ENCODE peak calls at places on chromosomes 1 and 21, in four cellular contexts. O is H1, S is GM12878, M is HepG2. K is an unnamed sample.

GRCh38 chr1:55741516-55741915 is 526.4 kb upstream of the USP24 start:
- DNase-seq in O (no peak), S (no peak), M (no peak), K (no peak)

GRCh38 chr1:23283660-23284602 is 60.2 kb downstream of the HNRNPR start:
- DNase-seq in O (no peak), S (no peak), M (no peak), K (no peak)

GRCh38 chr1:1376551-1377226 is 1.7 kb upstream of the AURKAIP1 start:
- DNase-seq in O (no peak), S (no peak), M (no peak), K (no peak)

GRCh38 chr1:3672231-3672970 is 20.1 kb downstream of the TP73 start:
- DNase-seq in O (no peak), S (no peak), M (no peak), K (no peak)

GRCh38 chr1:19179597-19180271 is 30.3 kb downstream of the UBR4 start:
- DNase-seq in O (no peak), S (no peak), M (peak), K (no peak)

GRCh38 chr1:33560680-33561079 is 88.2 kb downstream of the ZSCAN20 start:
- DNase-seq in O (no peak), S (no peak), M (no peak), K (no peak)

GRCh38 chr1:231334079-231334666 is 3.5 kb downstream of the EXOC8 start:
- DNase-seq in O (no peak), S (peak), M (no peak), K (no peak)

GRCh38 chr1:9874959-9875635 is 35.0 kb downstream of the CTNNBIP1 start:
- DNase-seq in O (peak), S (peak), M (peak), K (peak)

GRCh38 chr21:33025471-33026298 is at the start of gene OLIG2:
- DNase-seq in O (peak), S (no peak), M (no peak), K (peak)

GRCh38 chr1:241531195-241532172 is 694 bp upstream of the KMO start:
- DNase-seq in O (no peak), S (peak), M (peak), K (peak)

GRCh38 chr21:42669069-42669468 is 15.6 kb downstream of the PDE9A start:
- DNase-seq in O (no peak), S (no peak), M (peak), K (no peak)

GRCh38 chr1:244863491-244864252 is 671 bp downstream of the HNRNPU start:
- DNase-seq in O (no peak), S (no peak), M (no peak), K (no peak)

GRCh38 chr1:117656202-117656641 is 50.4 kb downstream of the TENT5C start:
- DNase-seq in O (no peak), S (peak), M (no peak), K (no peak)

GRCh38 chr21:40386301-40386911 is 460.6 kb downstream of the DSCAM start:
- DNase-seq in O (peak), S (no peak), M (no peak), K (peak)

GRCh38 chr1:24688621-24689195 is 45.6 kb downstream of the SRRM1 start:
- DNase-seq in O (peak), S (no peak), M (peak), K (peak)

GRCh38 chr1:171032822-171033702 is 57.6 kb upstream of the FMO3 start:
- DNase-seq in O (peak), S (no peak), M (no peak), K (no peak)

GRCh38 chr1:204261746-204262505 is 48.1 kb upstream of the GOLT1A start:
- DNase-seq in O (no peak), S (no peak), M (no peak), K (no peak)

GRCh38 chr1:166283190-166283589 is 116.4 kb upstream of the FAM78B start:
- DNase-seq in O (no peak), S (no peak), M (no peak), K (no peak)

GRCh38 chr1:9115656-9116205 is 13.2 kb downstream of the GPR157 start:
- DNase-seq in O (no peak), S (no peak), M (no peak), K (no peak)

GRCh38 chr1:185663332-185663731 is 70.9 kb upstream of the HMCN1 start:
- DNase-seq in O (no peak), S (no peak), M (peak), K (no peak)

GRCh38 chr1:160046494-160047115 is 14.8 kb upstream of the PIGM start:
- DNase-seq in O (peak), S (no peak), M (peak), K (no peak)

DNA sequence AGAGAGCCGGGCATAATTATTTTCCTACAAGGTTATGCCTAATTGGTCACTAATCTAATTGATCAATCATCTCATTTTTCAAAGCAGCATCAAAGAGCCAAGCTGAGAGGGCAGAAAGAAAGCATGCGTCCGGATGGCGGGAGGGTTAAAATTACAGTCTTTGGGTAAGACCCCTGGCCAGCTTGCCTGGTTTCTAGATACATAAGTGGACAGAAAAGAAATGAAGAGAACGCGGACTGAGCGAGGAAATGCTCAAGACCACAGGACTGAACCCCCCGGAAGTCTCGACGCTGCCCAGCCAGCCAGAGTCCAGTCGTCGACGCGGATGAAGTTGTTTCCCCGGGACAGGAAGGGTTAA is 297.2 kb downstream of the OMA1 start:
- DNase-seq in O (no peak), S (no peak), M (no peak), K (no peak)
- H3K9ac ChIP-seq in O (no peak), S (no peak), M (no peak), K (peak)

GRCh38 chr1:218847089-218847768 is 326.4 kb upstream of the LYPLAL1 start:
- DNase-seq in O (no peak), S (no peak), M (no peak), K (no peak)

GRCh38 chr1:218850367-218850766 is 323.3 kb upstream of the LYPLAL1 start:
- DNase-seq in O (no peak), S (no peak), M (no peak), K (no peak)

GRCh38 chr1:218846166-218846565 is 327.5 kb upstream of the LYPLAL1 start:
- DNase-seq in O (no peak), S (no peak), M (no peak), K (no peak)

GRCh38 chr1:218845589-218845988 is 328.1 kb upstream of the LYPLAL1 start:
- DNase-seq in O (no peak), S (no peak), M (no peak), K (no peak)

DNA sequence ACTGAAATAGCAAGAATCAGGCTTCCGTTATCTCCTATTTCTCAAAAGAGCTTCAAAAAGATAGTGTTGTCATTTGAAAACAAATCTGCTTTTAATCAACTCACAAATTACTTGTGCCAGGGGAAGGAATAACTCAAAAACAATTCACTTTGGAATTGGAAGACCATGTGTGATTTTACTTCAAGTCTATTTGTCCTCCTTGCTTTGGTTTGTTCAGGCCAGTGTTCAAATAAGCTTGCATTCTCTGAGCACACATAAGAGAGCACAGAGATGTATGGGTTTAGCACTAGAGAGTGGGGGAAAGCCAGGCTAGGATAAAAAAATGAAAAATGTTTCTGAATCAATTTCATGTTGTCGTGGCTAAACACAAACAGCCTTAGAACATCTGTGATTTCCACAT is 325.7 kb upstream of the LYPLAL1 start:
- DNase-seq in O (no peak), S (no peak), M (no peak), K (no peak)
- TF ChIP-seq SUZ12 in O (no peak), S (no peak), M (no peak), K (no peak)

GRCh38 chr21:28633803-28634572 is 358.7 kb downstream of the LTN1 start:
- DNase-seq in O (no peak), S (no peak), M (no peak), K (no peak)
- H3K9ac ChIP-seq in O (no peak), S (no peak), M (no peak), K (no peak)

GRCh38 chr1:84436907-84437667 is 38.8 kb downstream of the DNASE2B start:
- DNase-seq in O (no peak), S (no peak), M (no peak), K (no peak)

DNA sequence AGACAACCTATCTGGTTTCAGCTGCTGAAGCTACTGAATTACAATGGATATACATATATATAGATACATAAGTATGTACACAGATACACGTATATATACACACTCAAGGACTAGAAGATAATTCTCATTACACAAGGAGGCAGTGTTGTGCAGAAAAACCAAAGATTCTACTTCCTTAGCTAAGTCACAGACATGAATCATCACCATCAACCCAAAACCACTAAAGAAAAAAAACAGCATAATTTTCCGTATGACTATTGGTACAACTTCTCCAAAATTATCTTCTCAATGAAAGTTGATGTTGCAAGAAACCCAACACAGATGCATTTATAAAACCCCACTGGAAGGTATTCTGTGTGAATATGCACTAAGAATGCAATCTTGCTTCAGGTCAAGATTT is 36.8 kb upstream of the RPF1 start:
- DNase-seq in O (no peak), S (peak), M (peak), K (no peak)
- TF ChIP-seq SUZ12 in O (no peak), S (no peak), M (no peak), K (no peak)

GRCh38 chr1:21669033-21669286 is 197 bp downstream of the RAP1GAP start:
- DNase-seq in O (no peak), S (no peak), M (no peak), K (no peak)
- H3K9ac ChIP-seq in O (no peak), S (no peak), M (peak), K (peak)

DNA sequence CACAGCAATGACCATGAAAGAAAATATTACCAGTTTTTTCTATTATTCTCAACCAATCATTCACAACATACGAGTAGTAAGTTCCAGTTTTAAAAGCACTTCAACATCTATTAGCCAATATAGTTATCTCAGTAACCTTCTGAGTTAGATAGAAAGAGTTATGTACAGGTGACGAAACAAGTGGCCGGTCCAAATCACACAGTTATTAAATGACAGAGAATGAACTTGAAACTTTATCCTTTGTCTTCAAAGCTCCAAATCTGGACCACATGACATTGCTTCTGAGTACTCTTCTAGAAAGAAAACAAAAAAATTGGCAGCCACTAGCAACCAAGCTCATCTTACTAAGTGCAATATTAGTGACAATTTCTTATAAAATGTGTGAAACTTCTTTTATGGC is 393.8 kb downstream of the OMA1 start:
- DNase-seq in O (no peak), S (no peak), M (no peak), K (no peak)
- TF ChIP-seq SUZ12 in O (no peak), S (no peak), M (no peak), K (no peak)

GRCh38 chr21:44453120-44453519 is 2.2 kb upstream of the LRRC3 start:
- DNase-seq in O (no peak), S (no peak), M (no peak), K (no peak)

GRCh38 chr21:44450999-44451398 is 4.3 kb upstream of the LRRC3 start:
- DNase-seq in O (no peak), S (no peak), M (no peak), K (no peak)

GRCh38 chr21:44450402-44450801 is 4.9 kb upstream of the LRRC3 start:
- DNase-seq in O (no peak), S (no peak), M (no peak), K (no peak)

GRCh38 chr21:44448651-44449131 is 6.6 kb upstream of the LRRC3 start:
- DNase-seq in O (no peak), S (no peak), M (peak), K (no peak)

DNA sequence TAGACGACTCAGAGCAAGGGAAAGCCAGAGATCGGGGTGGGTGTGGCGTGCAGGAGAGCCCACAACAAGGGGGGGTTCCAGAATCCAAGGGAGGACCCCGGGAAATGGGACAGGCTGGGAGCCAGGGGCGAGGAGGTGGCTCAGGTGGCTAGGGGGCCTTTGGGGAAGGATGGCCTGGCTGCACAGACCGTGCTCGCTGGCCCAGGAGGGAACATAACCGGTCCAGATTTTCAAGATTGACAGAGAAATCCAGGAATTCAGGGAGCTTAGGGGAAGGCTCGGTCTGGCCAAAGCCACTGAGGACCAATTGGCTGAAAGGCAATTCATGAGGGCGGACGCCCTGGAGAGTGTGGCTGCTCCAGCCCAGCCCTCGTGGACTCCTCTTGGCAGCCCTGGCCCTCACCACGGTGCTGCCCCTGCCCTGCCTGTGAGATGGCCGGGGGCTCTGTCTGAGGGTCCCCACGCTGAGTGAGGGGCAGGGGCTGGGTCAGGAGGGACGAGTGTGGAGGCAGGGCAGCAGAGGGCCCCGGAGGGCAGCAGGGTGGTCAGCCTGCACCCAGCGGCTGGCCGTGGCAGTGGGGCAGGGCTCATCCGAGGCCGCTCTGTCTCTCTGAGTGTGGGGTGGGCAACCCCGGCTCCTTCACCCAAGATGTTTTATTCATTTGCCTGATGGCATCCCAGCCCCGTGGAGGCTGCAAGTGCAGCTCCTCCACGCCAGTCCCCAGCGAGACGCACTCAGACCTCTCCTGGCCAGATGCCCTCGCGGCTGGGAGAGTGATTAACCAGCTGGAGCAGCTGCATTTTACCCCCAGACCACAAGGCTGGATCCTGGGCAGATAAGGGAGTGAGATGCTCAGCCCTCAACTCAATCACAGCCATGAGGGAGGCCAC is 5.6 kb upstream of the LRRC3 start:
- DNase-seq in O (no peak), S (no peak), M (no peak), K (no peak)
- H3K9ac ChIP-seq in O (no peak), S (no peak), M (no peak), K (no peak)

GRCh38 chr1:64686828-64687724 is 57.8 kb upstream of the RAVER2 start:
- DNase-seq in O (no peak), S (no peak), M (peak), K (peak)
- TF ChIP-seq SUZ12 in O (no peak), S (no peak), M (no peak), K (no peak)

K was measured in NT2/D1.